ENCODE peak calls at places on chromosomes 7 and 10, in ten cellular contexts. C is GM23338, G is mammary epithelial cell, I is brain microvascular endothelial cell, M is HL-60, B is HCT116, P is A549, X is astrocyte, A is OCI-LY7, Z is neural progenitor cell. O is an unnamed sample.

GRCh38 chr10:4941540-4942330 is 21.5 kb upstream of the AKR1C1 start:
- DNase-seq in C (no peak), G (peak), I (no peak), M (no peak), B (no peak), P (peak), X (no peak), A (no peak), Z (no peak), O (no peak)

GRCh38 chr7:135645296-135645904 is 16.9 kb upstream of the STMP1 start:
- DNase-seq in C (peak), G (peak), I (peak), M (no peak), B (peak), P (peak), X (no peak), A (peak), Z (peak), O (no peak)

GRCh38 chr7:92632791-92633190 is 42.6 kb upstream of the FAM133B start:
- DNase-seq in C (no peak), G (no peak), I (no peak), M (no peak), B (no peak), P (no peak), X (no peak), A (no peak), Z (no peak), O (no peak)

GRCh38 chr10:68231916-68232315 is at the start of gene ATOH7:
- DNase-seq in C (peak), G (no peak), I (no peak), M (no peak), B (no peak), P (no peak), X (no peak), A (no peak), Z (peak), O (no peak)

GRCh38 chr10:133151528-133151927 is 8.5 kb upstream of the KNDC1 start:
- DNase-seq in C (peak), G (no peak), I (peak), M (no peak), B (no peak), P (no peak), X (no peak), A (no peak), Z (peak), O (no peak)

GRCh38 chr7:100444311-100445278 is 8.3 kb upstream of the PPP1R35 start:
- DNase-seq in C (no peak), G (no peak), I (peak), M (no peak), B (no peak), P (peak), X (no peak), A (peak), Z (no peak), O (no peak)

GRCh38 chr10:125137601-125138438 is 22.5 kb downstream of the CTBP2 start:
- DNase-seq in C (no peak), G (no peak), I (no peak), M (no peak), B (no peak), P (no peak), X (no peak), A (no peak), Z (no peak), O (no peak)

GRCh38 chr7:79770053-79770452 is 316.6 kb upstream of the MAGI2 start:
- DNase-seq in C (no peak), G (no peak), I (no peak), M (no peak), B (no peak), P (no peak), X (no peak), A (no peak), Z (no peak), O (no peak)

GRCh38 chr7:6558837-6559236 is 7.6 kb upstream of the GRID2IP start:
- DNase-seq in C (peak), G (peak), I (peak), M (peak), B (peak), P (peak), X (no peak), A (peak), Z (peak), O (no peak)

GRCh38 chr10:119505131-119505551 is 37.4 kb downstream of the RGS10 start:
- DNase-seq in C (no peak), G (no peak), I (no peak), M (no peak), B (no peak), P (no peak), X (no peak), A (no peak), Z (peak), O (no peak)

GRCh38 chr7:1912472-1913289 is 242.6 kb downstream of the ELFN1 start:
- DNase-seq in C (no peak), G (no peak), I (peak), M (no peak), B (no peak), P (no peak), X (peak), A (no peak), Z (no peak), O (no peak)

GRCh38 chr7:27277628-27278027 is 35.0 kb downstream of the EVX1 start:
- DNase-seq in C (peak), G (peak), I (peak), M (no peak), B (peak), P (peak), X (no peak), A (no peak), Z (no peak), O (no peak)

GRCh38 chr7:1842321-1843221 is 172.5 kb downstream of the ELFN1 start:
- DNase-seq in C (peak), G (no peak), I (no peak), M (no peak), B (no peak), P (no peak), X (no peak), A (no peak), Z (peak), O (peak)

GRCh38 chr7:43138710-43139601 is 26.5 kb downstream of the HECW1 start:
- DNase-seq in C (peak), G (no peak), I (peak), M (no peak), B (no peak), P (no peak), X (peak), A (no peak), Z (peak), O (no peak)

GRCh38 chr7:151248191-151249033 is at the start of gene SMARCD3:
- DNase-seq in C (peak), G (peak), I (peak), M (no peak), B (no peak), P (peak), X (peak), A (peak), Z (peak), O (no peak)

GRCh38 chr10:66931340-66931948 is 5.6 kb downstream of the LRRTM3 start:
- DNase-seq in C (peak), G (peak), I (peak), M (peak), B (peak), P (peak), X (peak), A (peak), Z (peak), O (no peak)

GRCh38 chr10:47041401-47042198 is 130.4 kb downstream of the PTPN20 start:
- DNase-seq in C (no peak), G (no peak), I (no peak), M (no peak), B (no peak), P (no peak), X (no peak), A (no peak), Z (no peak), O (no peak)

GRCh38 chr7:115447495-115447894 is 525.6 kb downstream of the MDFIC start:
- DNase-seq in C (no peak), G (no peak), I (no peak), M (no peak), B (no peak), P (no peak), X (no peak), A (no peak), Z (no peak), O (no peak)

GRCh38 chr7:1668486-1668931 is 1.6 kb upstream of the ELFN1 start:
- DNase-seq in C (peak), G (no peak), I (no peak), M (no peak), B (no peak), P (peak), X (no peak), A (no peak), Z (peak), O (no peak)

GRCh38 chr10:112783653-112784426 is 166.2 kb upstream of the TCF7L2 start:
- DNase-seq in C (no peak), G (no peak), I (no peak), M (no peak), B (no peak), P (no peak), X (no peak), A (no peak), Z (peak), O (no peak)

GRCh38 chr10:119413738-119414611 is 128.5 kb downstream of the RGS10 start:
- DNase-seq in C (no peak), G (no peak), I (peak), M (no peak), B (no peak), P (no peak), X (peak), A (no peak), Z (no peak), O (no peak)

GRCh38 chr10:127797339-127797738 is 60.4 kb downstream of the FOXI2 start:
- DNase-seq in C (no peak), G (no peak), I (no peak), M (no peak), B (no peak), P (no peak), X (no peak), A (peak), Z (no peak), O (no peak)

GRCh38 chr10:126702181-126702580 is 31.7 kb upstream of the C10orf90 start:
- DNase-seq in C (no peak), G (no peak), I (peak), M (no peak), B (no peak), P (no peak), X (peak), A (no peak), Z (no peak), O (no peak)

GRCh38 chr7:147240468-147240867 is 1123.9 kb downstream of the CNTNAP2 start:
- DNase-seq in C (no peak), G (no peak), I (no peak), M (no peak), B (no peak), P (no peak), X (no peak), A (no peak), Z (no peak), O (no peak)

GRCh38 chr10:93436577-93436976 is 45.6 kb downstream of the MYOF start:
- DNase-seq in C (peak), G (peak), I (peak), M (no peak), B (no peak), P (peak), X (peak), A (no peak), Z (no peak), O (no peak)

GRCh38 chr7:37376386-37376785 is 72.3 kb downstream of the ELMO1 start:
- DNase-seq in C (no peak), G (peak), I (no peak), M (no peak), B (no peak), P (peak), X (no peak), A (no peak), Z (no peak), O (no peak)

GRCh38 chr10:52779541-52780390 is 7.2 kb upstream of the MBL2 start:
- DNase-seq in C (peak), G (peak), I (peak), M (peak), B (peak), P (peak), X (peak), A (peak), Z (peak), O (no peak)

GRCh38 chr10:111516144-111516543 is 439.3 kb downstream of the ADRA2A start:
- DNase-seq in C (no peak), G (no peak), I (no peak), M (no peak), B (no peak), P (no peak), X (no peak), A (no peak), Z (no peak), O (no peak)

GRCh38 chr7:157886261-157886660 is 549.5 kb downstream of the DNAJB6 start:
- DNase-seq in C (no peak), G (no peak), I (no peak), M (no peak), B (no peak), P (no peak), X (no peak), A (no peak), Z (no peak), O (no peak)

GRCh38 chr10:24706479-24707118 is 17.1 kb downstream of the ARHGAP21 start:
- DNase-seq in C (no peak), G (peak), I (peak), M (no peak), B (no peak), P (peak), X (peak), A (no peak), Z (no peak), O (no peak)

GRCh38 chr10:74418285-74418872 is 267.4 kb downstream of the ADK start:
- DNase-seq in C (peak), G (no peak), I (no peak), M (no peak), B (no peak), P (no peak), X (peak), A (no peak), Z (peak), O (no peak)

GRCh38 chr10:46293832-46294640 is 7.2 kb downstream of the ANTXRL start:
- DNase-seq in C (no peak), G (no peak), I (no peak), M (no peak), B (no peak), P (peak), X (no peak), A (peak), Z (no peak), O (no peak)

GRCh38 chr7:71739520-71740195 is 607.7 kb downstream of the GALNT17 start:
- DNase-seq in C (peak), G (no peak), I (no peak), M (no peak), B (no peak), P (no peak), X (no peak), A (no peak), Z (peak), O (no peak)

GRCh38 chr7:151137076-151137611 is 30.4 kb downstream of the GBX1 start:
- DNase-seq in C (peak), G (no peak), I (no peak), M (no peak), B (no peak), P (no peak), X (no peak), A (no peak), Z (peak), O (no peak)

DNA sequence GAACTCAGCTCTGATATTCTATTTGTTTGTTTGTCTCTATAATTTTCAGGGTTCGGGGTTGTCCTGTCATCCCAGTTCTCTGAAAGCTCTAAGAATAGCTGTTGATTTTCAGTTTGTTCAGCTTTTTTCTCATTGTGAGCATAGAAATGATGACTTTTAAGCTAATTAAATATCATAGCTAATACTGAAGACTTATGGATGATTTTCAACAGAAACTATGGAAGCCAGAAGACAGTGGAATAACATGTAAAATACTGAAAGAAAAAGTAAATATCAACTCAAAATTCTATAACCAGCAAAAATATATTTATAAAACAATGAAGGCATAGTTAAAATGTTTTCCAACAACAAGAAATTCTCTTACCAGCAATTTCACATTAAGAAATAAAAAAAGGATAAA is 96.4 kb upstream of the ETV1 start:
- DNase-seq in C (no peak), G (no peak), I (no peak), M (no peak), B (peak), P (no peak), X (no peak), A (no peak), Z (no peak), O (no peak)
- H3K4me3 ChIP-seq in C (no peak), G (no peak), I (no peak), M (no peak), B (no peak), P (no peak), X (no peak), A (no peak), Z (no peak), O (no peak)

GRCh38 chr7:22586806-22587180 is 86.8 kb upstream of the STEAP1B start:
- DNase-seq in C (peak), G (peak), I (peak), M (no peak), B (no peak), P (peak), X (peak), A (no peak), Z (peak), O (no peak)
- TF ChIP-seq CTCF in C (peak), G (peak), I (peak), M (no peak), B (peak), P (peak), X (peak), A (no peak), Z (peak), O (no peak)

GRCh38 chr7:21544303-21544656 is 1.4 kb downstream of the DNAH11 start:
- DNase-seq in C (no peak), G (no peak), I (no peak), M (no peak), B (no peak), P (no peak), X (no peak), A (no peak), Z (no peak), O (no peak)
- H3K4me3 ChIP-seq in C (peak), G (no peak), I (no peak), M (no peak), B (no peak), P (no peak), X (no peak), A (no peak), Z (no peak), O (no peak)

DNA sequence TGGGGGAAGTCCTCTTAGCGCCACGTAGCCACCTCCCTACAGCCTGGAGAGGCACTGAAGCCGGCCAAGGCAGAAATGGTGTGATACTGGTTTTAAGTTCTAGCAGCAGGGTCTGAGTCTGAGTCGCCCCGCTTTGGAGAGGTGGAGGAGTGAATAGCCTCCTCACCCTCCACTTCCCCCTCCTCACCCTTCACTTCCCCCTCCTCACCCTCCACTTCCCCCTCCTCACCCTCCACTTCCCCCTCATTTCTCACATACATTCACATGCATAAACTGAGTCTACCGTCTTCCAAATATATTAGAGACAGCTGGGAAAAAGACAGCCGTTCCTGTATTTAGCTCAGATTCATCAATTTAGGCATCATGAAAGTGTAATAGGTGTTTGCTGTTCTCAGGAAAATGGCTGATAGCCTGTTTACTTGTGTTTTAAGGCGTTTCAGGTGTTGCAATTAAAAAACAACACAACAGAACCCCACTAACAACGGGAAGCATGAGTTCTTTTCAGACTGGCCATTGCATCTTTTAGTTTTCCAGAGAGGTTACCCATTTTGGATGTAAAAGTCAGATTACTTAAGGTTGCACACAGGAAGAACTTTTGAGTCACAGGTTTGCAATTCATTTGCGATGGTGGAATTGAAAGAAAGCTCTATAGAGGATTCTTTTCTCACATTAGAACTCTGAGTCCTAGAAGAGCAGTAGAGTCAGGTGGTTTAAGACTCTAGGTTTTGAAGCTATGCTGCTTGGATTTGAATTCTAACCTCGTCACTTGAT is 844 bp downstream of the NRBF2 start:
- DNase-seq in C (peak), G (peak), I (no peak), M (no peak), B (no peak), P (no peak), X (no peak), A (peak), Z (no peak), O (no peak)
- TF ChIP-seq CTCF in C (no peak), G (no peak), I (no peak), M (no peak), B (no peak), P (no peak), X (no peak), A (no peak), Z (no peak), O (no peak)

GRCh38 chr7:148702876-148703670 is 4.4 kb downstream of the CUL1 start:
- DNase-seq in C (no peak), G (no peak), I (no peak), M (no peak), B (no peak), P (no peak), X (no peak), A (no peak), Z (no peak), O (no peak)
- H3K4me3 ChIP-seq in C (no peak), G (no peak), I (no peak), M (no peak), B (no peak), P (no peak), X (no peak), A (no peak), Z (no peak), O (no peak)

DNA sequence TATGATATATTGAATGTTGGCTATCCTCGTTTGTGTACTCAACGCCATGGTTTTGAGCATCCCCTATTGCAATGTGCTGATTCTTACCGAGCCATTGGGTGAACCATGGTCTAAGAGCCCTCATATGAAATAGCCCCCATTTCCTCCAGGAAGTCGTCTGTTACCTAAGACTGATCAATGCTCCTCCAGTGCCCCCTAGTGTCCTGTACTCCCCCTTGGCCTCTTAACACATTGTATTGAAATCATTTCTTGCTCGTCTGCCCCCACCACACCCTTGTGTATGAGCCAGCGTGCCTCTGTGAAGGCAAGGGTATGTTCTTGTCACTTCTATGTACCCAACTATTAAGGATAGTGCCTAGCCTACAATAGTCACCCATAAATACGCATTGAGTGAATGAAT is 11.2 kb upstream of the SLC35B4 start:
- DNase-seq in C (peak), G (peak), I (peak), M (peak), B (peak), P (peak), X (peak), A (peak), Z (peak), O (peak)
- TF ChIP-seq CTCF in C (peak), G (peak), I (peak), M (peak), B (peak), P (peak), X (peak), A (peak), Z (peak), O (peak)

GRCh38 chr7:93910076-93910994 is 4.0 kb downstream of the GNGT1 start:
- DNase-seq in C (no peak), G (no peak), I (no peak), M (no peak), B (no peak), P (peak), X (peak), A (no peak), Z (no peak), O (no peak)

GRCh38 chr7:93913197-93913596 is 6.8 kb downstream of the GNGT1 start:
- DNase-seq in C (no peak), G (no peak), I (no peak), M (no peak), B (no peak), P (no peak), X (no peak), A (peak), Z (no peak), O (no peak)

GRCh38 chr7:93914581-93915066 is 6.9 kb upstream of the GNG11 start:
- DNase-seq in C (no peak), G (peak), I (no peak), M (no peak), B (peak), P (peak), X (peak), A (no peak), Z (no peak), O (no peak)
- H3K4me3 ChIP-seq in C (no peak), G (no peak), I (no peak), M (no peak), B (peak), P (peak), X (no peak), A (no peak), Z (no peak), O (no peak)

GRCh38 chr10:8403711-8404371 is 349.4 kb downstream of the GATA3 start:
- DNase-seq in C (peak), G (no peak), I (no peak), M (no peak), B (no peak), P (no peak), X (no peak), A (no peak), Z (peak), O (peak)
- TF ChIP-seq CTCF in C (peak), G (no peak), I (no peak), M (no peak), B (no peak), P (no peak), X (no peak), A (peak), Z (peak), O (peak)

O was measured in GM06990.